ENCODE peak calls at places on chromosomes 2 and 18, in ten cellular contexts. I is transverse colon, P is Panc1, H is HepG2, U is SK-N-SH, C is suprapubic skin, R is stomach, V is upper lobe of left lung, F is breast epithelium, E is GM12891. W is an unnamed sample.

GRCh38 chr2:226800941-226801784 is 1.5 kb upstream of the IRS1 start:
- DNase-seq in P (no peak), V (peak; percentile 94), C (peak; percentile 74), F (peak; percentile 75), E (peak; percentile 70), I (peak; percentile 91), U (peak; percentile 92), H (peak; percentile 79), R (peak; percentile 88), W (peak; percentile 67)

GRCh38 chr18:10072659-10073309 is 159.0 kb downstream of the VAPA start:
- DNase-seq in E (no peak), P (no peak), I (no peak), V (no peak), R (no peak), C (no peak), U (no peak), F (peak; percentile 43), H (no peak), W (no peak)

GRCh38 chr2:45261746-45262145 is 252.5 kb upstream of the SIX2 start:
- DNase-seq in E (no peak), F (no peak), I (no peak), P (no peak), U (no peak), C (no peak), H (no peak), V (no peak), R (no peak), W (no peak)

GRCh38 chr2:10151462-10151861 is 28.9 kb downstream of the RRM2 start:
- DNase-seq in C (no peak), V (no peak), U (no peak), P (no peak), H (no peak), R (no peak), F (no peak), E (no peak), I (no peak), W (no peak)

GRCh38 chr2:86484385-86484784 is 43.2 kb downstream of the KDM3A start:
- DNase-seq in U (no peak), E (no peak), H (no peak), R (no peak), I (no peak), P (no peak), C (no peak), V (no peak), F (no peak), W (no peak)

GRCh38 chr2:61074100-61074499 is 8.4 kb downstream of the SANBR start:
- DNase-seq in I (no peak), H (no peak), F (no peak), V (no peak), P (no peak), R (no peak), E (no peak), C (no peak), U (no peak), W (no peak)

GRCh38 chr2:3779650-3780049 is 76.3 kb downstream of the DCDC2C start:
- DNase-seq in C (no peak), I (no peak), U (no peak), V (no peak), R (no peak), H (no peak), P (no peak), E (no peak), F (no peak), W (no peak)

GRCh38 chr2:191030521-191031154 is 16.7 kb upstream of the STAT1 start:
- DNase-seq in P (no peak), I (no peak), R (no peak), E (no peak), V (no peak), C (no peak), H (peak; percentile 52), F (no peak), U (peak; percentile 57), W (no peak)

GRCh38 chr2:60297296-60298010 is 256.0 kb downstream of the BCL11A start:
- DNase-seq in I (peak; percentile 70), C (no peak), H (no peak), U (no peak), P (no peak), F (no peak), R (peak; percentile 41), E (no peak), V (peak; percentile 64), W (no peak)

GRCh38 chr2:61714210-61714609 is 139.7 kb downstream of the FAM161A start:
- DNase-seq in P (no peak), H (no peak), U (no peak), F (no peak), I (no peak), R (no peak), E (no peak), V (no peak), C (no peak), W (no peak)

GRCh38 chr2:196468394-196468793 is 171.1 kb upstream of the CCDC150 start:
- DNase-seq in U (no peak), H (no peak), I (no peak), E (no peak), F (no peak), C (no peak), V (no peak), P (no peak), R (no peak), W (no peak)

GRCh38 chr2:128605421-128605820 is 286.8 kb upstream of the HS6ST1 start:
- DNase-seq in I (no peak), P (no peak), U (no peak), C (peak; percentile 35), R (no peak), E (no peak), V (no peak), H (no peak), F (no peak), W (no peak)

GRCh38 chr18:51123046-51123395 is 74.5 kb downstream of the MEX3C start:
- DNase-seq in F (no peak), R (no peak), C (no peak), H (no peak), U (no peak), V (no peak), P (no peak), E (no peak), I (no peak), W (no peak)

GRCh38 chr2:174594451-174594850 is 3.2 kb downstream of the WIPF1 start:
- DNase-seq in I (no peak), H (no peak), F (no peak), R (no peak), C (no peak), U (no peak), V (no peak), E (no peak), P (no peak), W (no peak)

GRCh38 chr2:95026471-95027368 is 1.2 kb downstream of the MAL start:
- DNase-seq in F (no peak), I (no peak), U (no peak), R (peak; percentile 59), P (no peak), C (no peak), V (no peak), E (no peak), H (no peak), W (no peak)

GRCh38 chr2:88764141-88764849 is 72.8 kb downstream of the RPIA start:
- DNase-seq in I (no peak), E (no peak), U (no peak), P (no peak), V (peak; percentile 49), F (no peak), R (no peak), H (no peak), C (no peak), W (no peak)
- TF ChIP-seq POLR2AphosphoS5 in I (no peak), E (no peak), U (no peak), P (no peak), V (no peak), F (no peak), R (no peak), H (no peak), C (no peak), W (no peak)

GRCh38 chr2:96093528-96093927 is 22.8 kb downstream of the ADRA2B start:
- DNase-seq in U (no peak), E (no peak), R (no peak), C (peak; percentile 50), H (no peak), P (no peak), V (no peak), I (peak; percentile 5), F (peak; percentile 3), W (no peak)
- TF ChIP-seq POLR2AphosphoS5 in U (no peak), E (no peak), R (no peak), C (no peak), H (no peak), P (no peak), V (no peak), I (no peak), F (no peak), W (no peak)

GRCh38 chr2:179444056-179444455 is 179.4 kb upstream of the SESTD1 start:
- DNase-seq in F (no peak), U (no peak), V (no peak), I (no peak), P (no peak), H (no peak), C (no peak), E (no peak), R (no peak), W (no peak)
- TF ChIP-seq POLR2AphosphoS5 in F (no peak), U (no peak), V (no peak), I (no peak), P (no peak), H (no peak), C (no peak), E (no peak), R (no peak), W (no peak)

GRCh38 chr2:236993799-236994198 is 91.9 kb upstream of the COPS8 start:
- DNase-seq in I (no peak), V (no peak), P (no peak), U (no peak), E (no peak), H (no peak), C (no peak), R (no peak), F (no peak), W (no peak)

GRCh38 chr2:236994361-236994760 is 91.3 kb upstream of the COPS8 start:
- DNase-seq in H (no peak), I (no peak), F (no peak), C (no peak), P (no peak), V (no peak), R (no peak), U (no peak), E (no peak), W (no peak)

GRCh38 chr2:236998250-236998649 is 87.4 kb upstream of the COPS8 start:
- DNase-seq in P (no peak), E (no peak), F (no peak), C (no peak), V (no peak), I (no peak), H (no peak), R (no peak), U (no peak), W (no peak)

GRCh38 chr2:236998758-236999157 is 86.9 kb upstream of the COPS8 start:
- DNase-seq in E (no peak), R (no peak), P (no peak), F (no peak), U (no peak), C (no peak), I (no peak), V (no peak), H (no peak), W (no peak)

DNA sequence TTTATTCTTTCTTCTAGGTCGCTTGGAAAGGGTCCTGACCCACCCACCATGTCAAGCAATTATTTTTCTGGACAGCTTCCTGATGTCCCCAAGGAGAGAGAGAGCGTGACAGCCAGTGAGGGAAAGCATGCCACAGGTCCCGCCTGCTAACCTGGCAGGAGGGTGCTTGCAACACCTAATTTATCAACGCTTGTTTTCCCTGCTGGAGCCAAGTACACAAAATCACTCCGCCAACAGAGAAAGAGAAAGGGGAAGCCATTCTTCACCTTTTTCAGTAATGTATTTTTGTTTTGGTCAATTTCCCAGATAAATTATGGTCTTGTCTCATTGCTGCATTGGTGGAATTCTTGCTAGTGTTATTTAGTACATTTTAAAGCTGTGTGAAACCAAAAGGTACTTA is 88.6 kb upstream of the COPS8 start:
- DNase-seq in V (no peak), F (no peak), P (no peak), C (no peak), U (no peak), E (no peak), H (no peak), R (peak; percentile 59), I (no peak), W (no peak)
- TF ChIP-seq POLR2AphosphoS5 in V (no peak), F (no peak), P (no peak), C (no peak), U (no peak), E (no peak), H (no peak), R (peak; percentile 60), I (no peak), W (no peak)